ENCODE peak calls at places on chromosomes 11 and 22, in five cellular contexts. One of them, this sample, is unnamed.

GRCh38 chr11:105230586-105230985 is 91.0 kb upstream of the CARD18 start:
- DNase-seq in lower lobe of right lung: no peak
- DNase-seq in memory B cell: no peak
- DNase-seq in activated T-cell treated with anti-CD3 and anti-CD28 coated beads for 1 hour: no peak
- DNase-seq in HuH-7.5: no peak
- DNase-seq in this sample: no peak

GRCh38 chr22:39024923-39025322 is 4.0 kb downstream of the APOBEC3D start:
- DNase-seq in lower lobe of right lung: no peak
- DNase-seq in memory B cell: no peak
- DNase-seq in activated T-cell treated with anti-CD3 and anti-CD28 coated beads for 1 hour: no peak
- DNase-seq in HuH-7.5: no peak
- DNase-seq in this sample: no peak

GRCh38 chr11:33375688-33376311 is 118.6 kb downstream of the HIPK3 start:
- DNase-seq in lower lobe of right lung: no peak
- DNase-seq in memory B cell: no peak
- DNase-seq in activated T-cell treated with anti-CD3 and anti-CD28 coated beads for 1 hour: no peak
- DNase-seq in HuH-7.5: peak; percentile 22
- DNase-seq in this sample: no peak

GRCh38 chr11:58675344-58676155 is 53.1 kb downstream of the CNTF start:
- DNase-seq in lower lobe of right lung: peak; percentile 75
- DNase-seq in memory B cell: peak; percentile 72
- DNase-seq in activated T-cell treated with anti-CD3 and anti-CD28 coated beads for 1 hour: peak; percentile 69
- DNase-seq in HuH-7.5: peak; percentile 41
- DNase-seq in this sample: peak; percentile 13

GRCh38 chr11:130427581-130428211 is 713 bp downstream of the ADAMTS8 start:
- DNase-seq in lower lobe of right lung: peak; percentile 42
- DNase-seq in memory B cell: no peak
- DNase-seq in activated T-cell treated with anti-CD3 and anti-CD28 coated beads for 1 hour: no peak
- DNase-seq in HuH-7.5: no peak
- DNase-seq in this sample: no peak

GRCh38 chr11:44018127-44018521 is 29.7 kb upstream of the ACCSL start:
- DNase-seq in lower lobe of right lung: no peak
- DNase-seq in memory B cell: no peak
- DNase-seq in activated T-cell treated with anti-CD3 and anti-CD28 coated beads for 1 hour: no peak
- DNase-seq in HuH-7.5: no peak
- DNase-seq in this sample: no peak

GRCh38 chr11:1085440-1086170 is 10.9 kb downstream of the MUC2 start:
- DNase-seq in lower lobe of right lung: peak; percentile 41
- DNase-seq in memory B cell: no peak
- DNase-seq in activated T-cell treated with anti-CD3 and anti-CD28 coated beads for 1 hour: no peak
- DNase-seq in HuH-7.5: no peak
- DNase-seq in this sample: no peak

GRCh38 chr11:111735262-111736116 is 30.7 kb downstream of the PPP2R1B start:
- DNase-seq in lower lobe of right lung: no peak
- DNase-seq in memory B cell: no peak
- DNase-seq in activated T-cell treated with anti-CD3 and anti-CD28 coated beads for 1 hour: no peak
- DNase-seq in HuH-7.5: no peak
- DNase-seq in this sample: no peak

GRCh38 chr11:69152748-69153446 is 2.8 kb upstream of the SMIM38 start:
- DNase-seq in lower lobe of right lung: no peak
- DNase-seq in memory B cell: no peak
- DNase-seq in activated T-cell treated with anti-CD3 and anti-CD28 coated beads for 1 hour: no peak
- DNase-seq in HuH-7.5: no peak
- DNase-seq in this sample: no peak

GRCh38 chr11:18608373-18608772 is 8.8 kb downstream of the MISFA start:
- DNase-seq in lower lobe of right lung: no peak
- DNase-seq in memory B cell: no peak
- DNase-seq in activated T-cell treated with anti-CD3 and anti-CD28 coated beads for 1 hour: no peak
- DNase-seq in HuH-7.5: no peak
- DNase-seq in this sample: no peak

GRCh38 chr11:47188262-47188661 is 2.0 kb upstream of the PACSIN3 start:
- DNase-seq in lower lobe of right lung: no peak
- DNase-seq in memory B cell: no peak
- DNase-seq in activated T-cell treated with anti-CD3 and anti-CD28 coated beads for 1 hour: no peak
- DNase-seq in HuH-7.5: no peak
- DNase-seq in this sample: no peak

GRCh38 chr11:66081505-66081904 is 11.4 kb downstream of the PACS1 start:
- DNase-seq in lower lobe of right lung: peak; percentile 83
- DNase-seq in memory B cell: peak; percentile 46
- DNase-seq in activated T-cell treated with anti-CD3 and anti-CD28 coated beads for 1 hour: peak; percentile 59
- DNase-seq in HuH-7.5: no peak
- DNase-seq in this sample: peak; percentile 70

This sample was measured in GM12864.